ENCODE peak calls at places on chromosomes 16 and 17, in five cellular contexts. L is NCI-H774; M is posterior cingulate gyrus; P is NCI-H2029; D is stimulated activated CD8-positive, alpha-beta memory T cell treated with anti-CD3 and anti-CD28 coated beads, Interleukin-4, amount 100 ng/mL, for 1 hour. B is an unnamed sample.

GRCh38 chr16:72635104-72635503 is 412.8 kb downstream of the ZFHX3 start:
- DNase-seq in L (no peak), M (no peak), P (no peak), D (no peak), B (no peak)

GRCh38 chr16:85654251-85655115 is 34.3 kb downstream of the GINS2 start:
- DNase-seq in L (no peak), M (no peak), P (no peak), D (no peak), B (no peak)

GRCh38 chr16:89257757-89258465 is 40.4 kb downstream of the ZNF778 start:
- DNase-seq in L (no peak), M (no peak), P (no peak), D (no peak), B (no peak)

GRCh38 chr17:18191967-18192366 is 8.3 kb downstream of the ALKBH5 start:
- DNase-seq in L (no peak), M (no peak), P (no peak), D (no peak), B (no peak)

GRCh38 chr16:79482011-79482410 is 118.5 kb downstream of the MAF start:
- DNase-seq in L (no peak), M (no peak), P (no peak), D (no peak), B (no peak)

GRCh38 chr16:7745321-7745720 is 412.7 kb downstream of the RBFOX1 start:
- DNase-seq in L (no peak), M (peak), P (no peak), D (no peak), B (no peak)

GRCh38 chr16:54286330-54287017 is at the start of gene IRX3:
- DNase-seq in L (peak), M (no peak), P (peak), D (no peak), B (peak)

GRCh38 chr16:68873635-68874471 is 30.5 kb downstream of the TANGO6 start:
- DNase-seq in L (no peak), M (no peak), P (no peak), D (no peak), B (no peak)

GRCh38 chr16:79601092-79601977 is 798 bp upstream of the MAF start:
- DNase-seq in L (no peak), M (no peak), P (no peak), D (no peak), B (no peak)